ENCODE peak calls at places on chromosomes 5 and 9, in four cellular contexts. A is ascending aorta, G is RWPE1, N is SK-N-SH. M is an unnamed sample.

GRCh38 chr5:149680810-149681221 is 49.3 kb upstream of the PPARGC1B start:
- DNase-seq in A (no peak), G (no peak), N (no peak), M (peak; percentile 46)

GRCh38 chr5:73522989-73523388 is 24.7 kb downstream of the BTF3 start:
- DNase-seq in A (no peak), G (peak; percentile 39), N (no peak), M (no peak)

GRCh38 chr9:123678038-123678877 is 251.7 kb downstream of the DENND1A start:
- DNase-seq in A (no peak), G (no peak), N (peak; percentile 57), M (no peak)

GRCh38 chr5:93206203-93206602 is 374.8 kb downstream of the NR2F1-AS1 start:
- DNase-seq in A (no peak), G (no peak), N (no peak), M (no peak)

GRCh38 chr5:147830035-147830434 is 1.4 kb downstream of the SPINK1 start:
- DNase-seq in A (no peak), G (no peak), N (no peak), M (no peak)

GRCh38 chr5:14720236-14720923 is 55.9 kb downstream of the OTULIN start:
- DNase-seq in A (no peak), G (no peak), N (no peak), M (no peak)

GRCh38 chr5:68122929-68123328 is 92.6 kb upstream of the PIK3R1 start:
- DNase-seq in A (no peak), G (no peak), N (no peak), M (no peak)

GRCh38 chr5:172801184-172801671 is 30.2 kb upstream of the DUSP1 start:
- DNase-seq in A (no peak), G (peak; percentile 94), N (no peak), M (no peak)

GRCh38 chr5:142806769-142807377 is 36.7 kb downstream of the ARHGAP26 start:
- DNase-seq in A (no peak), G (no peak), N (no peak), M (no peak)

GRCh38 chr9:86487222-86487841 is 133.1 kb upstream of the TUT7 start:
- DNase-seq in A (no peak), G (peak; percentile 66), N (peak; percentile 59), M (no peak)

GRCh38 chr9:129328357-129329103 is 150.5 kb upstream of the IER5L start:
- DNase-seq in A (no peak), G (no peak), N (no peak), M (no peak)

GRCh38 chr9:104863180-104863883 is 64.6 kb downstream of the ABCA1 start:
- DNase-seq in A (no peak), G (peak; percentile 87), N (peak; percentile 82), M (no peak)

GRCh38 chr5:36452394-36453100 is 150.8 kb upstream of the RANBP3L start:
- DNase-seq in A (no peak), G (peak; percentile 66), N (no peak), M (no peak)

GRCh38 chr5:62718368-62718767 is 139.7 kb downstream of the LRRC70 start:
- DNase-seq in A (no peak), G (no peak), N (no peak), M (no peak)

GRCh38 chr9:69809304-69809863 is 11.2 kb upstream of the CFAP95 start:
- DNase-seq in A (no peak), G (no peak), N (peak; percentile 20), M (no peak)

GRCh38 chr9:89984214-89984613 is 379.4 kb downstream of the GADD45G start:
- DNase-seq in A (no peak), G (peak; percentile 83), N (no peak), M (no peak)

GRCh38 chr5:133921899-133922468 is 46.4 kb downstream of the C5orf15 start:
- DNase-seq in A (no peak), G (no peak), N (peak; percentile 56), M (no peak)

GRCh38 chr9:124697326-124698200 is 73.5 kb downstream of the NR6A1 start:
- DNase-seq in A (no peak), G (peak; percentile 42), N (peak; percentile 12), M (no peak)

GRCh38 chr5:140329739-140330481 is 16.5 kb downstream of the HBEGF start:
- DNase-seq in A (no peak), G (no peak), N (no peak), M (no peak)

GRCh38 chr9:38423939-38424843 is at the start of gene IGFBPL1:
- DNase-seq in A (no peak), G (peak; percentile 65), N (peak; percentile 89), M (no peak)

GRCh38 chr5:1002836-1003235 is 5.8 kb upstream of the NKD2 start:
- DNase-seq in A (no peak), G (no peak), N (no peak), M (no peak)

GRCh38 chr5:159469496-159470370 is 139.4 kb upstream of the IL12B start:
- DNase-seq in A (no peak), G (no peak), N (no peak), M (no peak)

GRCh38 chr5:80094339-80094738 is 59.2 kb downstream of the THBS4 start:
- DNase-seq in A (no peak), G (no peak), N (no peak), M (no peak)

GRCh38 chr5:150638488-150639316 is 1.8 kb upstream of the SYNPO start:
- DNase-seq in A (no peak), G (no peak), N (no peak), M (no peak)

GRCh38 chr5:26761040-26761439 is 277.3 kb downstream of the CDH9 start:
- DNase-seq in A (no peak), G (no peak), N (no peak), M (no peak)

GRCh38 chr5:36641416-36641815 is 35.0 kb downstream of the SLC1A3 start:
- DNase-seq in A (no peak), G (no peak), N (no peak), M (no peak)

GRCh38 chr5:63822633-63823032 is 139.6 kb downstream of the HTR1A start:
- DNase-seq in A (no peak), G (peak; percentile 11), N (no peak), M (no peak)

GRCh38 chr5:160291467-160291866 is 20.9 kb downstream of the CCNJL start:
- DNase-seq in A (no peak), G (peak; percentile 93), N (no peak), M (no peak)

GRCh38 chr5:53323511-53323910 is 156.9 kb upstream of the FST start:
- DNase-seq in A (no peak), G (peak; percentile 56), N (no peak), M (no peak)

GRCh38 chr9:22052376-22052945 is 43.4 kb upstream of the CDKN2B start:
- DNase-seq in A (no peak), G (peak; percentile 89), N (no peak), M (no peak)

GRCh38 chr9:18632624-18633407 is 158.9 kb downstream of the ADAMTSL1 start:
- DNase-seq in A (peak; percentile 31), G (peak; percentile 32), N (no peak), M (no peak)

GRCh38 chr5:116242363-116242762 is 157.5 kb downstream of the COMMD10 start:
- DNase-seq in A (no peak), G (no peak), N (no peak), M (no peak)

GRCh38 chr5:33850100-33850594 is 41.6 kb downstream of the ADAMTS12 start:
- DNase-seq in A (no peak), G (no peak), N (no peak), M (no peak)

GRCh38 chr5:122141751-122142150 is 12.4 kb downstream of the ZNF474 start:
- DNase-seq in A (no peak), G (no peak), N (no peak), M (no peak)

GRCh38 chr5:140251527-140251973 is 51.4 kb downstream of the PFDN1 start:
- DNase-seq in A (peak; percentile 31), G (peak; percentile 66), N (no peak), M (no peak)

DNA sequence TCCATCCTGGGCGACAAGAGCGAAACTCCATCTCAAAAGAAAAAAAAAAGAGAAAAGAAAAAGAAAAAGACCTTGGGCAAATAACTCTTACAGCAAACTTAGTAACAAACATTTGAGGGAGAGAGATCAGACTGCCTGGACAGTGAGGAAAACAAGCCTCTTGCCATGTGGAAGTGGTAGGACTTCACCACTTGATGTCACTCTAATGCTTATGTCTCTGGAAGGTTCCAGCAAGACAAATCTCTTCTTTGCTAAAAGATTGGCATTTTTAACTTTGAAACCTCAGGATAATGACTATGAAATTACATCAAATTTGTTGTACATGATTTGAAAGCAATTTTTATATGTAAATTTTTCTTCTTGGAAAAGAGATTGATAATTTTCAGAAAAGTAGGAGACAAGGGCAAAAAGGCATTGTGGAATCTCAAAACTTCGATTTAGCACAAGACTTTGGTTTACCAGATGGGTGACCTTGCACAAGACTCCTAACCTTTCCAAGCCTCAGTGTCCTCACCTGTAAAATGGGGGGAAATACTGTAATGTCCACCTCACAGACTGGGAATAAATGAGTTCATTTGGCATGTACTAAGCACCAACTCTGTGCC is 5.4 kb downstream of the ACTL7B start:
- DNase-seq in A (no peak), G (peak; percentile 77), N (no peak), M (no peak)
- TF ChIP-seq CTCF in A (no peak), G (peak; percentile 79), N (peak; percentile 48), M (no peak)

DNA sequence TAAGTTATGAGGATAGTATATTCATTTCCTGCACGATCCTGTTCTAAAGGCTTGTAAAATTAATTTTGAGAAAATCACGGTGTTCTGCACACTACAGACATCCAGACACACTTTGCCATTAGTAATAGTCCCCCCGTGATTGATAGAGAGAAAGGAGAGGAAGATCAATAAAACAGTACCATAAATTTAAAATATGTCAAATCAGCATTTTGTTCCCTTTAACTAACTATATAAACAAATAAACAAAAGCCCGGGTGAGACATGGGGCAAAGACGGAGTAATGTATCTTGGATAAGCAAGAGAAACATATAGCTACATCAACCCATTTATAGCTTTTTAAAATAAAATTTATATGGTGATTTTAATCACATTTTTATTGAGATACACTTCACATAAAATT is 10.6 kb upstream of the CER1 start:
- DNase-seq in A (no peak), G (no peak), N (no peak), M (no peak)
- TF ChIP-seq CTCF in A (no peak), G (no peak), N (no peak), M (no peak)

GRCh38 chr5:112737088-112737471 is 605 bp upstream of the APC start:
- DNase-seq in A (no peak), G (no peak), N (no peak), M (no peak)

GRCh38 chr5:112734597-112734996 is 3.1 kb upstream of the APC start:
- DNase-seq in A (no peak), G (no peak), N (no peak), M (no peak)

GRCh38 chr5:112735702-112736101 is 2.0 kb upstream of the APC start:
- DNase-seq in A (no peak), G (peak; percentile 8), N (no peak), M (no peak)

GRCh38 chr5:112738180-112738560 is 485 bp downstream of the APC start:
- DNase-seq in A (no peak), G (peak; percentile 12), N (peak; percentile 30), M (no peak)

GRCh38 chr5:112737472-112738179 is at the start of gene APC:
- DNase-seq in A (peak; percentile 84), G (peak; percentile 96), N (peak; percentile 93), M (peak; percentile 72)
- TF ChIP-seq CTCF in A (no peak), G (no peak), N (no peak), M (no peak)

GRCh38 chr5:157681048-157681447 is 9.7 kb downstream of the C5orf52 start:
- DNase-seq in A (no peak), G (no peak), N (no peak), M (no peak)
- TF ChIP-seq CTCF in A (no peak), G (no peak), N (no peak), M (no peak)